ENCODE peak calls at places on chromosome 4, in five cellular contexts. One of them, this sample, is unnamed. For H3K36me3, the result is how much of the 10 kb centered on the place peaks cover.

GRCh38 chr4:7155611-7156071 is 36.7 kb upstream of the SORCS2 start:
- DNase-seq in SJCRH30: no peak
- DNase-seq in mesendoderm: no peak
- DNase-seq in transverse colon: peak
- DNase-seq in thoracic aorta: no peak
- DNase-seq in this sample: peak

GRCh38 chr4:145886871-145887240 is 51.8 kb downstream of the ZNF827 start:
- DNase-seq in SJCRH30: no peak
- DNase-seq in mesendoderm: no peak
- DNase-seq in transverse colon: no peak
- DNase-seq in thoracic aorta: no peak
- DNase-seq in this sample: no peak

GRCh38 chr4:48343531-48343930 is 2.2 kb downstream of the SLAIN2 start:
- DNase-seq in SJCRH30: no peak
- DNase-seq in mesendoderm: no peak
- DNase-seq in transverse colon: no peak
- DNase-seq in thoracic aorta: no peak
- DNase-seq in this sample: no peak

GRCh38 chr4:110630621-110631402 is 7.9 kb upstream of the PITX2 start:
- DNase-seq in SJCRH30: no peak
- DNase-seq in mesendoderm: peak
- DNase-seq in transverse colon: no peak
- DNase-seq in thoracic aorta: no peak
- DNase-seq in this sample: no peak

GRCh38 chr4:114180481-114180880 is 201.0 kb upstream of the ARSJ start:
- DNase-seq in SJCRH30: peak
- DNase-seq in mesendoderm: peak
- DNase-seq in transverse colon: no peak
- DNase-seq in thoracic aorta: peak
- DNase-seq in this sample: peak

GRCh38 chr4:6749340-6750171 is 33.0 kb upstream of the KIAA0232 start:
- DNase-seq in SJCRH30: peak
- DNase-seq in mesendoderm: no peak
- DNase-seq in transverse colon: peak
- DNase-seq in thoracic aorta: peak
- DNase-seq in this sample: peak

GRCh38 chr4:132230025-132230424 is 919.1 kb upstream of the PCDH10 start:
- DNase-seq in SJCRH30: no peak
- DNase-seq in mesendoderm: no peak
- DNase-seq in transverse colon: no peak
- DNase-seq in thoracic aorta: no peak
- DNase-seq in this sample: no peak

GRCh38 chr4:27181672-27182071 is 321.0 kb downstream of the STIM2 start:
- DNase-seq in SJCRH30: no peak
- DNase-seq in mesendoderm: no peak
- DNase-seq in transverse colon: no peak
- DNase-seq in thoracic aorta: no peak
- DNase-seq in this sample: no peak

GRCh38 chr4:75705198-75705712 is 19.1 kb upstream of the USO1 start:
- DNase-seq in SJCRH30: no peak
- DNase-seq in mesendoderm: peak
- DNase-seq in transverse colon: no peak
- DNase-seq in thoracic aorta: no peak
- DNase-seq in this sample: no peak

GRCh38 chr4:80255374-80256095 is 10.9 kb upstream of the FGF5 start:
- DNase-seq in SJCRH30: no peak
- DNase-seq in mesendoderm: no peak
- DNase-seq in transverse colon: no peak
- DNase-seq in thoracic aorta: no peak
- DNase-seq in this sample: no peak

GRCh38 chr4:103011378-103012025 is 8.0 kb downstream of the SLC9B1 start:
- DNase-seq in SJCRH30: peak
- DNase-seq in mesendoderm: peak
- DNase-seq in transverse colon: peak
- DNase-seq in thoracic aorta: no peak
- DNase-seq in this sample: peak

GRCh38 chr4:14196141-14196540 is 568.6 kb upstream of the BOD1L1 start:
- DNase-seq in SJCRH30: peak
- DNase-seq in mesendoderm: peak
- DNase-seq in transverse colon: no peak
- DNase-seq in thoracic aorta: no peak
- DNase-seq in this sample: peak

GRCh38 chr4:100188829-100189228 is 1.4 kb downstream of the DDIT4L start:
- DNase-seq in SJCRH30: peak
- DNase-seq in mesendoderm: no peak
- DNase-seq in transverse colon: no peak
- DNase-seq in thoracic aorta: no peak
- DNase-seq in this sample: no peak

GRCh38 chr4:187940299-187940698 is 55.3 kb upstream of the ZFP42 start:
- DNase-seq in SJCRH30: no peak
- DNase-seq in mesendoderm: no peak
- DNase-seq in transverse colon: no peak
- DNase-seq in thoracic aorta: no peak
- DNase-seq in this sample: no peak

GRCh38 chr4:16310606-16311005 is 84.3 kb upstream of the TAPT1 start:
- DNase-seq in SJCRH30: no peak
- DNase-seq in mesendoderm: no peak
- DNase-seq in transverse colon: no peak
- DNase-seq in thoracic aorta: no peak
- DNase-seq in this sample: no peak

GRCh38 chr4:163164591-163164990 is 2.1 kb downstream of the NAF1 start:
- DNase-seq in SJCRH30: no peak
- DNase-seq in mesendoderm: no peak
- DNase-seq in transverse colon: no peak
- DNase-seq in thoracic aorta: no peak
- DNase-seq in this sample: no peak

GRCh38 chr4:149102765-149103164 is 660.6 kb upstream of the NR3C2 start:
- DNase-seq in SJCRH30: no peak
- DNase-seq in mesendoderm: no peak
- DNase-seq in transverse colon: no peak
- DNase-seq in thoracic aorta: no peak
- DNase-seq in this sample: no peak

GRCh38 chr4:153809307-153809706 is 20.4 kb upstream of the SFRP2 start:
- DNase-seq in SJCRH30: no peak
- DNase-seq in mesendoderm: no peak
- DNase-seq in transverse colon: no peak
- DNase-seq in thoracic aorta: no peak
- DNase-seq in this sample: no peak

GRCh38 chr4:3121596-3121995 is 47.1 kb downstream of the HTT start:
- DNase-seq in SJCRH30: no peak
- DNase-seq in mesendoderm: no peak
- DNase-seq in transverse colon: no peak
- DNase-seq in thoracic aorta: no peak
- DNase-seq in this sample: no peak

GRCh38 chr4:3122081-3122563 is 47.6 kb downstream of the HTT start:
- DNase-seq in SJCRH30: peak
- DNase-seq in mesendoderm: no peak
- DNase-seq in transverse colon: no peak
- DNase-seq in thoracic aorta: no peak
- DNase-seq in this sample: no peak

GRCh38 chr4:3124070-3124767 is 49.7 kb downstream of the HTT start:
- DNase-seq in SJCRH30: no peak
- DNase-seq in mesendoderm: no peak
- DNase-seq in transverse colon: no peak
- DNase-seq in thoracic aorta: no peak
- DNase-seq in this sample: no peak

GRCh38 chr4:3121110-3121509 is 46.6 kb downstream of the HTT start:
- DNase-seq in SJCRH30: no peak
- DNase-seq in mesendoderm: no peak
- DNase-seq in transverse colon: no peak
- DNase-seq in thoracic aorta: no peak
- DNase-seq in this sample: no peak

DNA sequence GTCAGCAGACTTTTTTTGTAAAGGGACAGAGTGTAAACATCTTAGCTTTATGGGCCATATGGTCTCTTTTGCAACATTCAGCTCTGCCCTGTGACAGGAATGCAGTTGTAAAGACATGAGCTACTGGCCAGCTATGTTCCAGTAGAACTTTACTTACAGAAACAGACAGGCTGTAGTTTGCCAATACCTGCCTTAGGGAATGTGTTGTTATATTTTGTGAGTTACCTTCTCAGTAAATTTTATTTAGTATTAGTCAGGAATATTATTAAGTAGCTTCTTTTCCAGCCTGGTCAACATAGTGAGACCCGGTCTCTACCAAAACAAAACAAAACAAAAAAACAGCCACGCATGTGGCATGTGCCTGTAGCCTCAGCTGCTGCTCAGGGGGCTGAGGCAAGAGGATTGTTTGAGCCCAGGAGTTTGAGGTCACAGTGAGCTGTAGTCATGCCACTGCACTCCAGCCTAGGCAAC is 48.8 kb downstream of the HTT start:
- DNase-seq in SJCRH30: peak
- DNase-seq in mesendoderm: no peak
- DNase-seq in transverse colon: no peak
- DNase-seq in thoracic aorta: no peak
- DNase-seq in this sample: no peak
- H3K27ac ChIP-seq in SJCRH30: peak
- H3K27ac ChIP-seq in mesendoderm: no peak
- H3K27ac ChIP-seq in transverse colon: peak
- H3K27ac ChIP-seq in thoracic aorta: no peak
- H3K27ac ChIP-seq in this sample: no peak

GRCh38 chr4:184415071-184415470 is 59.3 kb downstream of the IRF2 start:
- DNase-seq in SJCRH30: no peak
- DNase-seq in mesendoderm: no peak
- DNase-seq in transverse colon: no peak
- DNase-seq in thoracic aorta: no peak
- DNase-seq in this sample: no peak

GRCh38 chr4:184417802-184418511 is 56.4 kb downstream of the IRF2 start:
- DNase-seq in SJCRH30: no peak
- DNase-seq in mesendoderm: no peak
- DNase-seq in transverse colon: no peak
- DNase-seq in thoracic aorta: no peak
- DNase-seq in this sample: no peak

GRCh38 chr4:184420402-184420801 is 53.9 kb downstream of the IRF2 start:
- DNase-seq in SJCRH30: no peak
- DNase-seq in mesendoderm: no peak
- DNase-seq in transverse colon: no peak
- DNase-seq in thoracic aorta: no peak
- DNase-seq in this sample: no peak

GRCh38 chr4:184419976-184420375 is 54.4 kb downstream of the IRF2 start:
- DNase-seq in SJCRH30: no peak
- DNase-seq in mesendoderm: no peak
- DNase-seq in transverse colon: no peak
- DNase-seq in thoracic aorta: no peak
- DNase-seq in this sample: no peak

GRCh38 chr4:184416913-184417734 is 57.2 kb downstream of the IRF2 start:
- DNase-seq in SJCRH30: no peak
- DNase-seq in mesendoderm: no peak
- DNase-seq in transverse colon: peak
- DNase-seq in thoracic aorta: no peak
- DNase-seq in this sample: no peak
- H3K36me3 ChIP-seq in SJCRH30: under half
- H3K36me3 ChIP-seq in mesendoderm: under half
- H3K36me3 ChIP-seq in transverse colon: under half
- H3K36me3 ChIP-seq in thoracic aorta: under half
- H3K36me3 ChIP-seq in this sample: under half

GRCh38 chr4:40562681-40563080 is 67.0 kb downstream of the RBM47 start:
- DNase-seq in SJCRH30: no peak
- DNase-seq in mesendoderm: peak
- DNase-seq in transverse colon: no peak
- DNase-seq in thoracic aorta: no peak
- DNase-seq in this sample: no peak

GRCh38 chr4:40564004-40564403 is 65.7 kb downstream of the RBM47 start:
- DNase-seq in SJCRH30: no peak
- DNase-seq in mesendoderm: no peak
- DNase-seq in transverse colon: no peak
- DNase-seq in thoracic aorta: no peak
- DNase-seq in this sample: peak

GRCh38 chr4:40564815-40565505 is 64.7 kb downstream of the RBM47 start:
- DNase-seq in SJCRH30: no peak
- DNase-seq in mesendoderm: peak
- DNase-seq in transverse colon: no peak
- DNase-seq in thoracic aorta: no peak
- DNase-seq in this sample: peak

GRCh38 chr4:40562208-40562607 is 67.5 kb downstream of the RBM47 start:
- DNase-seq in SJCRH30: no peak
- DNase-seq in mesendoderm: no peak
- DNase-seq in transverse colon: no peak
- DNase-seq in thoracic aorta: no peak
- DNase-seq in this sample: no peak

GRCh38 chr4:40563401-40563800 is 66.3 kb downstream of the RBM47 start:
- DNase-seq in SJCRH30: no peak
- DNase-seq in mesendoderm: peak
- DNase-seq in transverse colon: no peak
- DNase-seq in thoracic aorta: no peak
- DNase-seq in this sample: no peak
- H3K27ac ChIP-seq in SJCRH30: no peak
- H3K27ac ChIP-seq in mesendoderm: no peak
- H3K27ac ChIP-seq in transverse colon: no peak
- H3K27ac ChIP-seq in thoracic aorta: no peak
- H3K27ac ChIP-seq in this sample: peak

DNA sequence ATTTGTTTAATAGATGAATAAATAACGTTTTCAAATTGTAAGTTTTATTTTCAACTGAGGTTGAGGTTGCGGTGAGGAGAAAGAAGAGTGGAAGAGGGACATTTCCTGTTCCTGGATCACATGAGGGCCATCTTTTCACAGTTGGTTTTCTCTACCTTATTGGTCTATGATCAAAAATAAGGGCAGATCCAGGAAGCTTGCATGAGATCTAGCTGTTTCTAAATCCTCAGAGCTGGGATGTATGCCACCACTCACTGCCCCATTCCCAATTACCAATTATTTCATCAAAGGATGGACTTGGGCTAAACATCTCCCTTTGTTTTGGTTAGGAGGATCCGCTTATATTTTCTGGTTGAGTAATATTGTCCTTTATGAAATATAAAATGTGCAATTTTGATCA is 104.8 kb upstream of the TLL1 start:
- DNase-seq in SJCRH30: no peak
- DNase-seq in mesendoderm: no peak
- DNase-seq in transverse colon: no peak
- DNase-seq in thoracic aorta: no peak
- DNase-seq in this sample: no peak
- H3K36me3 ChIP-seq in SJCRH30: under half
- H3K36me3 ChIP-seq in mesendoderm: under half
- H3K36me3 ChIP-seq in transverse colon: under half
- H3K36me3 ChIP-seq in thoracic aorta: under half
- H3K36me3 ChIP-seq in this sample: under half

GRCh38 chr4:54229631-54230478 is 762 bp downstream of the PDGFRA start:
- DNase-seq in SJCRH30: no peak
- DNase-seq in mesendoderm: peak
- DNase-seq in transverse colon: no peak
- DNase-seq in thoracic aorta: no peak
- DNase-seq in this sample: no peak
- H3K27ac ChIP-seq in SJCRH30: no peak
- H3K27ac ChIP-seq in mesendoderm: no peak
- H3K27ac ChIP-seq in transverse colon: peak
- H3K27ac ChIP-seq in thoracic aorta: peak
- H3K27ac ChIP-seq in this sample: peak